ENCODE peak calls at places on chromosomes 6 and 20, in seven cellular contexts. Z is stimulated activated CD4-positive, alpha-beta T cell treated with anti-CD3 and anti-CD28 coated beads, Interleukin-15, amount 100 ng/mL, for 24 hours; I is putamen; X is osteocyte; Q is upper lobe of right lung; W is fibroblast of lung; V is stimulated activated CD8-positive, alpha-beta memory T cell treated with anti-CD3 and anti-CD28 coated beads, Interleukin-15, amount 100 ng/mL, for 1 hour. F is an unnamed sample.

GRCh38 chr20:62772618-62772993 is 23.7 kb upstream of the MRGBP start:
- DNase-seq in W (no peak), V (no peak), Q (no peak), I (no peak), X (no peak), Z (no peak), F (no peak)

GRCh38 chr20:14860410-14860814 is 523.0 kb upstream of the FLRT3 start:
- DNase-seq in V (no peak), I (no peak), Z (no peak), W (no peak), Q (no peak), X (no peak), F (no peak)

GRCh38 chr6:161236091-161236633 is 37.7 kb downstream of the AGPAT4 start:
- DNase-seq in Q (no peak), Z (no peak), X (no peak), I (no peak), W (no peak), V (no peak), F (no peak)

GRCh38 chr20:64167676-64168075 is 3.4 kb downstream of the MYT1 start:
- DNase-seq in Z (no peak), Q (no peak), I (no peak), X (no peak), W (no peak), V (no peak), F (no peak)

GRCh38 chr20:37980876-37981275 is 52.4 kb downstream of the TTI1 start:
- DNase-seq in Q (no peak), W (no peak), I (no peak), X (no peak), Z (no peak), V (no peak), F (no peak)

GRCh38 chr6:3617192-3617631 is 134.3 kb downstream of the PXDC1 start:
- DNase-seq in X (no peak), V (no peak), Z (no peak), Q (no peak), I (no peak), W (no peak), F (no peak)

GRCh38 chr6:56663344-56663743 is 20.7 kb upstream of the DST start:
- DNase-seq in I (no peak), X (no peak), W (peak), V (no peak), Z (no peak), Q (no peak), F (no peak)

GRCh38 chr20:2124632-2125131 is 23.1 kb downstream of the STK35 start:
- DNase-seq in Z (no peak), W (no peak), V (no peak), Q (no peak), X (no peak), I (no peak), F (no peak)

GRCh38 chr20:26163890-26164289 is 467.2 kb upstream of the ZNF337 start:
- DNase-seq in I (no peak), Q (no peak), Z (no peak), V (no peak), X (no peak), W (peak), F (peak)

GRCh38 chr20:36144336-36144735 is 10.2 kb upstream of the EPB41L1 start:
- DNase-seq in Q (no peak), X (no peak), Z (no peak), W (no peak), I (no peak), V (no peak), F (no peak)

GRCh38 chr20:17636523-17637412 is 45.3 kb downstream of the RRBP1 start:
- DNase-seq in Z (no peak), I (peak), W (no peak), Q (no peak), V (no peak), X (no peak), F (no peak)

GRCh38 chr20:61262514-61262913 is 10.5 kb downstream of the CDH4 start:
- DNase-seq in V (no peak), I (no peak), Z (no peak), X (no peak), Q (no peak), W (no peak), F (no peak)

GRCh38 chr6:105424177-105424783 is 21.4 kb upstream of the PREP start:
- DNase-seq in X (no peak), W (peak), Z (peak), I (no peak), Q (no peak), V (peak), F (no peak)

GRCh38 chr6:298233-299049 is 6.2 kb downstream of the DUSP22 start:
- DNase-seq in Q (no peak), I (peak), V (no peak), X (no peak), Z (no peak), W (no peak), F (no peak)

F was measured in stromal cell of bone marrow.